ENCODE peak calls at places on chromosomes 3 and 15, in eight cellular contexts. N is NCI-H524, H is AG04449, M is cardiac muscle cell, L is left cardiac atrium, S is ELF-1, U is RPMI8226, W is non-pigmented ciliary epithelial cell. I is an unnamed sample.
A peak's percentile ranks its signal among the peaks of the same experiment; 100 is the strongest.

GRCh38 chr3:42591811-42592210 is 1.2 kb downstream of the SS18L2 start:
- DNase-seq in N (no peak), H (no peak), M (no peak), L (no peak), S (no peak), U (no peak), W (no peak), I (no peak)

GRCh38 chr15:78681306-78682012 is 40.4 kb upstream of the CHRNB4 start:
- DNase-seq in N (peak; percentile 100), H (no peak), M (no peak), L (no peak), S (peak; percentile 84), U (no peak), W (no peak), I (no peak)

GRCh38 chr15:58282060-58282708 is 144.0 kb downstream of the AQP9 start:
- DNase-seq in N (no peak), H (no peak), M (no peak), L (no peak), S (peak; percentile 60), U (no peak), W (no peak), I (no peak)

GRCh38 chr3:62876064-62876463 is 848 bp upstream of the CADPS start:
- DNase-seq in N (peak; percentile 77), H (no peak), M (peak; percentile 56), L (peak; percentile 54), S (peak; percentile 80), U (peak; percentile 30), W (no peak), I (no peak)

GRCh38 chr15:90207252-90207651 is 6.1 kb downstream of the SEMA4B start:
- DNase-seq in N (no peak), H (no peak), M (no peak), L (no peak), S (no peak), U (no peak), W (no peak), I (no peak)

GRCh38 chr15:97959738-97960363 is 652 bp upstream of the ARRDC4 start:
- DNase-seq in N (peak; percentile 44), H (no peak), M (no peak), L (no peak), S (no peak), U (no peak), W (no peak), I (no peak)

GRCh38 chr3:12828751-12829150 is 12.6 kb downstream of the RPL32 start:
- DNase-seq in N (no peak), H (no peak), M (no peak), L (no peak), S (no peak), U (no peak), W (no peak), I (no peak)

GRCh38 chr3:48565591-48566400 is 2.2 kb upstream of the UCN2 start:
- DNase-seq in N (no peak), H (no peak), M (peak; percentile 69), L (no peak), S (no peak), U (peak; percentile 32), W (no peak), I (peak; percentile 90)

GRCh38 chr3:62101488-62101887 is 271.9 kb downstream of the FEZF2 start:
- DNase-seq in N (no peak), H (no peak), M (peak; percentile 38), L (no peak), S (no peak), U (no peak), W (no peak), I (no peak)

GRCh38 chr15:67010898-67011619 is 54.3 kb upstream of the SMAD3 start:
- DNase-seq in N (no peak), H (no peak), M (no peak), L (no peak), S (peak; percentile 31), U (no peak), W (no peak), I (no peak)

GRCh38 chr3:127761101-127761802 is 61.1 kb downstream of the MGLL start:
- DNase-seq in N (no peak), H (no peak), M (no peak), L (no peak), S (no peak), U (no peak), W (no peak), I (no peak)

GRCh38 chr3:127052121-127052561 is 69.2 kb downstream of the PLXNA1 start:
- DNase-seq in N (no peak), H (no peak), M (peak; percentile 11), L (peak; percentile 66), S (no peak), U (no peak), W (no peak), I (no peak)

GRCh38 chr3:178146406-178146831 is 389.8 kb upstream of the KCNMB2 start:
- DNase-seq in N (peak; percentile 67), H (no peak), M (no peak), L (no peak), S (no peak), U (no peak), W (no peak), I (no peak)

GRCh38 chr3:109363634-109364033 is 26.3 kb upstream of the DPPA4 start:
- DNase-seq in N (no peak), H (no peak), M (no peak), L (no peak), S (no peak), U (no peak), W (no peak), I (no peak)

GRCh38 chr3:176159796-176160195 is 1037.5 kb downstream of the TBL1XR1 start:
- DNase-seq in N (no peak), H (peak; percentile 10), M (no peak), L (no peak), S (no peak), U (no peak), W (no peak), I (no peak)

GRCh38 chr3:158488670-158489069 is 82.3 kb upstream of the MLF1 start:
- DNase-seq in N (peak; percentile 35), H (no peak), M (no peak), L (no peak), S (no peak), U (no peak), W (no peak), I (no peak)

I was measured in H54.